ENCODE peak calls at places on chromosomes 6 and 20, in five cellular contexts. One of them, this sample, is unnamed.
A peak's percentile ranks its signal among the peaks of the same experiment; 100 is the strongest.

GRCh38 chr6:127053032-127053908 is 65.2 kb upstream of the RSPO3 start:
- DNase-seq in fibroblast of pulmonary artery: peak; percentile 28
- DNase-seq in AG04450: no peak
- DNase-seq in fibroblast of lung: peak; percentile 53
- DNase-seq in lower lobe of right lung: no peak
- DNase-seq in this sample: no peak

GRCh38 chr6:159679091-159680077 is 13.7 kb downstream of the SOD2 start:
- DNase-seq in fibroblast of pulmonary artery: no peak
- DNase-seq in AG04450: peak; percentile 55
- DNase-seq in fibroblast of lung: peak; percentile 42
- DNase-seq in lower lobe of right lung: no peak
- DNase-seq in this sample: peak; percentile 75

GRCh38 chr6:74114428-74114827 is 418.4 kb downstream of the CD109 start:
- DNase-seq in fibroblast of pulmonary artery: no peak
- DNase-seq in AG04450: no peak
- DNase-seq in fibroblast of lung: no peak
- DNase-seq in lower lobe of right lung: no peak
- DNase-seq in this sample: no peak

GRCh38 chr6:90892271-90892670 is 305.4 kb upstream of the MAP3K7 start:
- DNase-seq in fibroblast of pulmonary artery: no peak
- DNase-seq in AG04450: no peak
- DNase-seq in fibroblast of lung: no peak
- DNase-seq in lower lobe of right lung: no peak
- DNase-seq in this sample: no peak

GRCh38 chr6:114419175-114419574 is 76.4 kb upstream of the HS3ST5 start:
- DNase-seq in fibroblast of pulmonary artery: no peak
- DNase-seq in AG04450: no peak
- DNase-seq in fibroblast of lung: peak; percentile 58
- DNase-seq in lower lobe of right lung: no peak
- DNase-seq in this sample: no peak

GRCh38 chr6:141874930-141875602 is 257.7 kb upstream of the GJE1 start:
- DNase-seq in fibroblast of pulmonary artery: peak; percentile 37
- DNase-seq in AG04450: no peak
- DNase-seq in fibroblast of lung: no peak
- DNase-seq in lower lobe of right lung: no peak
- DNase-seq in this sample: peak; percentile 69

GRCh38 chr20:38126146-38126912 is 38.7 kb downstream of the TGM2 start:
- DNase-seq in fibroblast of pulmonary artery: peak; percentile 30
- DNase-seq in AG04450: no peak
- DNase-seq in fibroblast of lung: no peak
- DNase-seq in lower lobe of right lung: peak; percentile 47
- DNase-seq in this sample: peak; percentile 71

GRCh38 chr20:31497838-31498540 is 16.3 kb upstream of the HM13 start:
- DNase-seq in fibroblast of pulmonary artery: peak; percentile 82
- DNase-seq in AG04450: no peak
- DNase-seq in fibroblast of lung: peak; percentile 42
- DNase-seq in lower lobe of right lung: no peak
- DNase-seq in this sample: peak; percentile 20

GRCh38 chr6:88368071-88368787 is 202.1 kb upstream of the CNR1 start:
- DNase-seq in fibroblast of pulmonary artery: peak; percentile 85
- DNase-seq in AG04450: no peak
- DNase-seq in fibroblast of lung: peak; percentile 81
- DNase-seq in lower lobe of right lung: no peak
- DNase-seq in this sample: peak; percentile 86

GRCh38 chr20:33979094-33979493 is 14.6 kb upstream of the RALY start:
- DNase-seq in fibroblast of pulmonary artery: no peak
- DNase-seq in AG04450: no peak
- DNase-seq in fibroblast of lung: no peak
- DNase-seq in lower lobe of right lung: no peak
- DNase-seq in this sample: no peak

GRCh38 chr20:33981964-33982363 is 11.7 kb upstream of the RALY start:
- DNase-seq in fibroblast of pulmonary artery: no peak
- DNase-seq in AG04450: no peak
- DNase-seq in fibroblast of lung: no peak
- DNase-seq in lower lobe of right lung: no peak
- DNase-seq in this sample: no peak

GRCh38 chr20:33984320-33984719 is 9.4 kb upstream of the RALY start:
- DNase-seq in fibroblast of pulmonary artery: no peak
- DNase-seq in AG04450: no peak
- DNase-seq in fibroblast of lung: no peak
- DNase-seq in lower lobe of right lung: no peak
- DNase-seq in this sample: no peak

GRCh38 chr20:33983371-33983770 is 10.3 kb upstream of the RALY start:
- DNase-seq in fibroblast of pulmonary artery: peak; percentile 41
- DNase-seq in AG04450: no peak
- DNase-seq in fibroblast of lung: peak; percentile 11
- DNase-seq in lower lobe of right lung: no peak
- DNase-seq in this sample: no peak

GRCh38 chr20:33981347-33981746 is 12.4 kb upstream of the RALY start:
- DNase-seq in fibroblast of pulmonary artery: no peak
- DNase-seq in AG04450: no peak
- DNase-seq in fibroblast of lung: no peak
- DNase-seq in lower lobe of right lung: no peak
- DNase-seq in this sample: no peak
- TF ChIP-seq CTCF in fibroblast of pulmonary artery: no peak
- TF ChIP-seq CTCF in AG04450: no peak
- TF ChIP-seq CTCF in fibroblast of lung: no peak
- TF ChIP-seq CTCF in lower lobe of right lung: no peak
- TF ChIP-seq CTCF in this sample: no peak

DNA sequence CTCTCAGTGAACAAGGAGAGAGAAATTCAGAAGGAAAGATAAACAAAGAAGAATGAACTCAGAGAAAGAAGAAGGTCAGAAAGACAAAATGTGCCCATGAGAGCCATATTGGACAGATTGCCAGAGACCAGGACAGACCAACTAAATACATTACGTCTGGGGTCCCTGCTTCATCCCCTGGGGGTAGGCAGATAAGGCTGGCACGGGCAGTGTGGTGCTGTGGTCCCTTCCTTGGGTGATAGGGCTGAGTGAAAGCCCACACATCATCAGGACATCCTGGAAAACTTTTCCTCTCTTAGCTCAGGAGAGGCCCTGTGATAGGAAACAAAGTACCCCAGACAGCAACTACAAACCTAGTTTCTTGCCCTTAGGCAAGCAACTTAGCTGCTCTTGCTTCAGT is 13.2 kb upstream of the ARMC12 start:
- DNase-seq in fibroblast of pulmonary artery: no peak
- DNase-seq in AG04450: no peak
- DNase-seq in fibroblast of lung: no peak
- DNase-seq in lower lobe of right lung: no peak
- DNase-seq in this sample: no peak
- TF ChIP-seq CTCF in fibroblast of pulmonary artery: no peak
- TF ChIP-seq CTCF in AG04450: no peak
- TF ChIP-seq CTCF in fibroblast of lung: no peak
- TF ChIP-seq CTCF in lower lobe of right lung: no peak
- TF ChIP-seq CTCF in this sample: no peak

GRCh38 chr6:28433119-28433518 is 10.2 kb downstream of the ZSCAN23 start:
- DNase-seq in fibroblast of pulmonary artery: no peak
- DNase-seq in AG04450: no peak
- DNase-seq in fibroblast of lung: no peak
- DNase-seq in lower lobe of right lung: no peak
- DNase-seq in this sample: no peak
- TF ChIP-seq CTCF in fibroblast of pulmonary artery: no peak
- TF ChIP-seq CTCF in AG04450: no peak
- TF ChIP-seq CTCF in fibroblast of lung: no peak
- TF ChIP-seq CTCF in lower lobe of right lung: no peak
- TF ChIP-seq CTCF in this sample: no peak

DNA sequence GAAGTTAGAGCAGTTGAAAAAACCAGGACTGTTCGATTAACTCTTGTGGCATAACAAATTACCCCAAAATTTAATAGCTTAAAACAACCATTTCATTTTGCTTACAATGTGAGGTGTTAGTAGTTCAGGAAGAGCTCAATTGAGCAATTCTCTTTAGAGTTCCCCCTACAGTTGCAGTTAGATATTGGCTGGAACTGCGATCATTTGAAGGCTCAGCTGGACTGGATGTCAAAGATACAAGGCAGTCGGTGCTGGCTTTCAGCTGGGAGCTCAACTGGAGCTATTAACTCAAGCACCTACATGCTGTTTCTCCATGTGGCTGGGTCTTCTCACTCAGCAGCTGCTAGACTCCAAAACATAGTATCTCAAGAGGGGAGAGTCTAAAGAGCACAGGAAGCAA is 96.0 kb upstream of the LOC128125822 start:
- DNase-seq in fibroblast of pulmonary artery: no peak
- DNase-seq in AG04450: no peak
- DNase-seq in fibroblast of lung: no peak
- DNase-seq in lower lobe of right lung: no peak
- DNase-seq in this sample: no peak
- TF ChIP-seq CTCF in fibroblast of pulmonary artery: no peak
- TF ChIP-seq CTCF in AG04450: no peak
- TF ChIP-seq CTCF in fibroblast of lung: no peak
- TF ChIP-seq CTCF in lower lobe of right lung: no peak
- TF ChIP-seq CTCF in this sample: no peak

DNA sequence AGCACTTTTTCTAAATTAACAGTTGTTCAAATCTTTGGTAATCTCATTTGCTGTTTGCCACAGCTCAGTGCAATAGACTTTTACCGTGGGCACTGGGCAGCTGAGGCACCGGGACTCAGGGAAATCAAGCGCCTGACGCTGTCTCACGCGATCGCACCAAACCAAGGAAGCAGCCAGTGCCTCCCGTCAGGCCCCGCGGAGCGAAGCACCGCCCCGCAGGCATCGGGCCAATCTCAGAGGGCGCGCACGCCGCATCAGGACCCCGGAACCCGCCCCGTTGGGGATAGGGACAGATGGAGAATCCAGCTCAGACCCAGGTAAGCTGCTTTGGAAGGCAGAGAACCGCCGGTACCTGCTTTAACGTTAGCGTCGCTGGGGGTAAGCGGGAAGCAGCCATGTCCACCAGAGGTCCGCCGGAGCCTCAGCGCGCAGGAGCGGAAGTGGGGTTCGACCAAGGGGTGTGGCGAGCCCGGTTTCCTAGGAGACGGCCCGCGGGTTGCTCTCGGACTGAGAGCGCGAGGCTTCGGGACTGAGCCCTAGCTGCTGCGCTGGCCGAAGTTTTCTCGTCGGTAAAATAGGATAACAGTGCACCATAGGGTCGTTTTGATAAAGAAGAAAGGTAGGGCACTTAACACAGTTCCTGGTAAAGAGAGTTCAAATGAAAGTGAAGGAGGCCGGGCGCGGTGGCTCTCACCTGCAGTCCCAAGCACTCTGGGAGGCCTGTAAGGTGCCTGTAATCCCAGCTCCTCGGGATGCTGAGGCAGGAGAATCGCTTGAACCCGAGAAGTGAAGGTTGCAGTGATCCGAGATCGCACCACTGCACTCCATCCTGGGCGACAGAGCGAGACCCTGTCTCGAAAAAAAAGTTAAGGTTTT is at the start of gene LYRM2:
- DNase-seq in fibroblast of pulmonary artery: peak; percentile 94
- DNase-seq in AG04450: peak; percentile 77
- DNase-seq in fibroblast of lung: peak; percentile 89
- DNase-seq in lower lobe of right lung: peak; percentile 97
- DNase-seq in this sample: peak; percentile 93
- TF ChIP-seq CTCF in fibroblast of pulmonary artery: no peak
- TF ChIP-seq CTCF in AG04450: no peak
- TF ChIP-seq CTCF in fibroblast of lung: no peak
- TF ChIP-seq CTCF in lower lobe of right lung: no peak
- TF ChIP-seq CTCF in this sample: peak; percentile 4

DNA sequence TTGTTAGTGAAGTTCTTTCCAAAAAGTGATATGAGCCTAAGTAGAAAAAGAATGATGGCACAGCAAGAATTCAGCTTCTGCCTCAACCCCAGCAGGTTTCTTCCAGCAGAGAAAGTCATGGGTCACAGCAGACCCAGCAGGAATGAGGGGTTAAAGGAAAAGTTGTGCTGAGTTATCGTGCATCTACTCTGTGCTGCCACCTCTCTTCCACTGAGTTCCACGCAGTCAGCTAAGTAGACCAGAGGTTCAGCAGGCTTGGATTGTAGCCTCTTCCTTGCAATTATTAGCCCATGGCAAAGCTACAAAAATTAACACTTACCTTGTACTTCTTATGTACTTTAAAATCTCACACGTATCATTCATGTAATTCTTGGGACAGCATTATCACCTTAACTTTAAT is 510.8 kb downstream of the PTPRT start:
- DNase-seq in fibroblast of pulmonary artery: no peak
- DNase-seq in AG04450: no peak
- DNase-seq in fibroblast of lung: no peak
- DNase-seq in lower lobe of right lung: no peak
- DNase-seq in this sample: no peak
- TF ChIP-seq CTCF in fibroblast of pulmonary artery: no peak
- TF ChIP-seq CTCF in AG04450: no peak
- TF ChIP-seq CTCF in fibroblast of lung: no peak
- TF ChIP-seq CTCF in lower lobe of right lung: no peak
- TF ChIP-seq CTCF in this sample: no peak

DNA sequence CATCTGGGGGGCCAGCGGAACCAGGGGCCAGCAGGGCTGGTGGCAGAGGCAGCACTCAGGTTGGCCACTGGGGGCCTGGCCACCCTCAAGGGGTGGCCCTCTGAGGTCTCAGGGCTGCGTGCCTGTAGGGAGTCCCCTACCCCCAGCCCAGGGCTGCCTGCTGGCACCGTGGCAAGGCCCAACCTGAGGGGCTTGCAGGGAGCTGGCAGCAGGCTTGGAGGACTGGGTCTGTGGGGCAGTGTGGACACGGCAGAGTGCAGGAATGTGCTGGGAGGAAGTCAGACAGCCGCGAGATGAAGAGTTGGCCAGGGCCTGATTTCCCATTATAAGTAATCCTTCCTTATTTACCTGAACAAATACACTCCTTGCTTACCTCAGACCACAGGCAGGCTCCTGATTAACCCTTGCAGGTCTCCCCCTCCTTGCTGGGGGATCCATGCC is at the start of gene SPDEF:
- DNase-seq in fibroblast of pulmonary artery: no peak
- DNase-seq in AG04450: no peak
- DNase-seq in fibroblast of lung: peak; percentile 35
- DNase-seq in lower lobe of right lung: no peak
- DNase-seq in this sample: no peak
- TF ChIP-seq CTCF in fibroblast of pulmonary artery: no peak
- TF ChIP-seq CTCF in AG04450: no peak
- TF ChIP-seq CTCF in fibroblast of lung: no peak
- TF ChIP-seq CTCF in lower lobe of right lung: no peak
- TF ChIP-seq CTCF in this sample: no peak

GRCh38 chr20:18304618-18305017 is 16.3 kb downstream of the ZNF133 start:
- DNase-seq in fibroblast of pulmonary artery: no peak
- DNase-seq in AG04450: no peak
- DNase-seq in fibroblast of lung: no peak
- DNase-seq in lower lobe of right lung: no peak
- DNase-seq in this sample: no peak
- TF ChIP-seq CTCF in fibroblast of pulmonary artery: peak; percentile 17
- TF ChIP-seq CTCF in AG04450: peak; percentile 37
- TF ChIP-seq CTCF in fibroblast of lung: no peak
- TF ChIP-seq CTCF in lower lobe of right lung: no peak
- TF ChIP-seq CTCF in this sample: peak; percentile 24

This sample was measured in fibroblast of villous mesenchyme.